ENCODE peak calls at places on chromosomes 11 and 22, in six cellular contexts. S is hepatocyte, H is left ventricle myocardium inferior, R is cardiac muscle cell, G is IMR-90, L is spleen. W is an unnamed sample.

GRCh38 chr11:7495997-7496545 is 10.8 kb downstream of the OLFML1 start:
- DNase-seq in S (no peak), H (no peak), R (no peak), G (no peak), L (no peak), W (no peak)

GRCh38 chr22:25853902-25854301 is 111.9 kb downstream of the MYO18B start:
- DNase-seq in S (no peak), H (no peak), R (no peak), G (no peak), L (no peak), W (no peak)

GRCh38 chr11:33643167-33643817 is 57.3 kb downstream of the C11orf91 start:
- DNase-seq in S (no peak), H (no peak), R (no peak), G (no peak), L (no peak), W (no peak)

GRCh38 chr11:76327756-76328388 is 53.1 kb downstream of the THAP12 start:
- DNase-seq in S (no peak), H (peak; percentile 35), R (no peak), G (no peak), L (no peak), W (no peak)

GRCh38 chr11:74321487-74322188 is 10.2 kb upstream of the P4HA3 start:
- DNase-seq in S (peak; percentile 34), H (no peak), R (peak; percentile 42), G (peak; percentile 65), L (no peak), W (peak; percentile 12)

GRCh38 chr11:80331694-80332093 is 890.9 kb upstream of the TENM4 start:
- DNase-seq in S (no peak), H (no peak), R (no peak), G (no peak), L (no peak), W (no peak)

GRCh38 chr11:102260241-102260640 is 57.0 kb upstream of the BIRC3 start:
- DNase-seq in S (no peak), H (no peak), R (no peak), G (no peak), L (no peak), W (no peak)

GRCh38 chr11:1752907-1753425 is 2.6 kb upstream of the IFITM10 start:
- DNase-seq in S (no peak), H (no peak), R (no peak), G (no peak), L (peak; percentile 68), W (no peak)

GRCh38 chr11:36540998-36541397 is 26.8 kb upstream of the RAG1 start:
- DNase-seq in S (peak; percentile 49), H (peak; percentile 35), R (peak; percentile 9), G (peak; percentile 45), L (no peak), W (peak; percentile 60)

GRCh38 chr22:21634081-21634480 is 1.5 kb downstream of the CCDC116 start:
- DNase-seq in S (no peak), H (no peak), R (no peak), G (no peak), L (no peak), W (no peak)

GRCh38 chr22:21632931-21633330 is 371 bp downstream of the CCDC116 start:
- DNase-seq in S (no peak), H (no peak), R (no peak), G (no peak), L (no peak), W (no peak)

GRCh38 chr22:21633481-21633880 is 921 bp downstream of the CCDC116 start:
- DNase-seq in S (no peak), H (no peak), R (no peak), G (no peak), L (no peak), W (peak; percentile 61)

GRCh38 chr22:21631025-21631424 is 1.2 kb upstream of the YDJC start:
- DNase-seq in S (no peak), H (no peak), R (no peak), G (no peak), L (no peak), W (no peak)

GRCh38 chr22:21632237-21632895 is at the start of gene CCDC116:
- DNase-seq in S (no peak), H (no peak), R (no peak), G (no peak), L (peak; percentile 88), W (no peak)
- H3K27me3 ChIP-seq in S (no peaks in the 10 kb centered on the region), H (no peaks in the 10 kb centered on the region), R (no peaks in the 10 kb centered on the region), G (no peaks in the 10 kb centered on the region), L (no peaks in the 10 kb centered on the region), W (no peaks in the 10 kb centered on the region)

GRCh38 chr22:30211124-30211820 is 35.3 kb downstream of the LIF start:
- DNase-seq in S (no peak), H (no peak), R (no peak), G (no peak), L (peak; percentile 20), W (no peak)
- H3K27ac ChIP-seq in S (peak overlapping the region; percentile 96), H (no peak overlapping the region), R (no peak overlapping the region), G (peak overlapping the region; percentile 34), L (no peak overlapping the region), W (no peak overlapping the region)

GRCh38 chr22:49923445-49923844 is 5.0 kb downstream of the CRELD2 start:
- DNase-seq in S (no peak), H (no peak), R (no peak), G (peak; percentile 81), L (no peak), W (no peak)
- TF ChIP-seq CTCF in S (peak; percentile 12), H (no peak), R (no peak), G (peak; percentile 76), L (no peak), W (peak; percentile 47)

GRCh38 chr11:62295504-62295903 is 3.4 kb downstream of the SCGB1D4 start:
- DNase-seq in S (peak; percentile 69), H (no peak), R (peak; percentile 76), G (peak; percentile 30), L (no peak), W (peak; percentile 11)

GRCh38 chr11:62298975-62299374 is at the start of gene SCGB1D4:
- DNase-seq in S (no peak), H (no peak), R (no peak), G (no peak), L (no peak), W (no peak)
- H3K27me3 ChIP-seq in S (peaks cover 6% of the 10 kb centered on the region), H (peaks cover 69% of the 10 kb centered on the region), R (peaks cover 5% of the 10 kb centered on the region), G (peaks cover 4% of the 10 kb centered on the region), L (no peaks in the 10 kb centered on the region), W (peaks cover 12% of the 10 kb centered on the region)

GRCh38 chr11:43555811-43556210 is 124.7 kb upstream of the HSD17B12 start:
- DNase-seq in S (no peak), H (no peak), R (peak; percentile 63), G (peak; percentile 37), L (no peak), W (no peak)
- H3K27ac ChIP-seq in S (no peak overlapping the region), H (peak overlapping the region; percentile 48), R (peak overlapping the region; percentile 84), G (no peak overlapping the region), L (no peak overlapping the region), W (no peak overlapping the region)

DNA sequence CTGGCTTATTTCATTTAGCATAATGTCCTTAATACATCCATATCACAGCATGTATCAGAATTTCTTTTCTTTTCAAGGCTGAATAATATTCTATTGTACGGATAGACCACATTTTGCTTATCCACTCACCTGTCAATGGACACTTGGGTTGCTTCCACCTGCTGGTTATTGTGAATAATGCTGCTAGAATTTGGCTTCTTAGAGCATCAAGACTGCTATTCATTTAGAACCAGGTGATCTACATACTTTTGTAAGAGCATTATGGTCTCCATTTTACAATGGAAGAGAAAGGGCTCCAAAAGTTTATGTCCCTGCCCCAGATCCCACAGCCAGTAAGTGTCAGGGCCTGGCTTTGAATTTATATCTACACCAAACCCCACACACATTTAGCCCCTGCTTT is 100.7 kb upstream of the CD82 start:
- DNase-seq in S (no peak), H (no peak), R (no peak), G (no peak), L (no peak), W (peak; percentile 35)
- TF ChIP-seq CTCF in S (no peak), H (no peak), R (no peak), G (no peak), L (no peak), W (peak; percentile 48)

W was measured in foreskin keratinocyte.